ENCODE peak calls at places on chromosomes 4 and X, in eight cellular contexts. One of them, this sample, is unnamed.

GRCh38 chr4:15805583-15806517 is 27.7 kb downstream of the CD38 start:
- DNase-seq in astrocyte of the spinal cord: peak
- DNase-seq in H9: peak
- DNase-seq in GM12864: peak
- DNase-seq in fibroblast of lung: peak
- DNase-seq in retinal pigment epithelial cell: peak
- DNase-seq in fibroblast of mammary gland: peak
- DNase-seq in transverse colon: no peak
- DNase-seq in this sample: peak

GRCh38 chrX:261167-261857 is 19.9 kb upstream of the PLCXD1 start:
- DNase-seq in astrocyte of the spinal cord: no peak
- DNase-seq in H9: peak
- DNase-seq in GM12864: no peak
- DNase-seq in fibroblast of lung: peak
- DNase-seq in retinal pigment epithelial cell: no peak
- DNase-seq in fibroblast of mammary gland: peak
- DNase-seq in transverse colon: no peak
- DNase-seq in this sample: no peak

GRCh38 chrX:39133971-39134370 is 332.7 kb downstream of the MID1IP1 start:
- DNase-seq in astrocyte of the spinal cord: no peak
- DNase-seq in H9: peak
- DNase-seq in GM12864: no peak
- DNase-seq in fibroblast of lung: no peak
- DNase-seq in retinal pigment epithelial cell: no peak
- DNase-seq in fibroblast of mammary gland: no peak
- DNase-seq in transverse colon: peak
- DNase-seq in this sample: peak

GRCh38 chrX:112849010-112849409 is 8.4 kb upstream of the AMOT start:
- DNase-seq in astrocyte of the spinal cord: no peak
- DNase-seq in H9: no peak
- DNase-seq in GM12864: no peak
- DNase-seq in fibroblast of lung: no peak
- DNase-seq in retinal pigment epithelial cell: no peak
- DNase-seq in fibroblast of mammary gland: peak
- DNase-seq in transverse colon: no peak
- DNase-seq in this sample: peak

GRCh38 chr4:187016101-187016500 is 292.4 kb upstream of the FAT1 start:
- DNase-seq in astrocyte of the spinal cord: no peak
- DNase-seq in H9: no peak
- DNase-seq in GM12864: no peak
- DNase-seq in fibroblast of lung: peak
- DNase-seq in retinal pigment epithelial cell: no peak
- DNase-seq in fibroblast of mammary gland: no peak
- DNase-seq in transverse colon: no peak
- DNase-seq in this sample: no peak

GRCh38 chrX:80817002-80817401 is 7.3 kb upstream of the BRWD3 start:
- DNase-seq in astrocyte of the spinal cord: peak
- DNase-seq in H9: no peak
- DNase-seq in GM12864: no peak
- DNase-seq in fibroblast of lung: peak
- DNase-seq in retinal pigment epithelial cell: no peak
- DNase-seq in fibroblast of mammary gland: no peak
- DNase-seq in transverse colon: no peak
- DNase-seq in this sample: peak

GRCh38 chr4:160880186-160880585 is 1283.6 kb downstream of the FSTL5 start:
- DNase-seq in astrocyte of the spinal cord: no peak
- DNase-seq in H9: no peak
- DNase-seq in GM12864: no peak
- DNase-seq in fibroblast of lung: no peak
- DNase-seq in retinal pigment epithelial cell: no peak
- DNase-seq in fibroblast of mammary gland: no peak
- DNase-seq in transverse colon: no peak
- DNase-seq in this sample: no peak

GRCh38 chr4:60463846-60464502 is 736.2 kb upstream of the ADGRL3 start:
- DNase-seq in astrocyte of the spinal cord: no peak
- DNase-seq in H9: no peak
- DNase-seq in GM12864: no peak
- DNase-seq in fibroblast of lung: peak
- DNase-seq in retinal pigment epithelial cell: no peak
- DNase-seq in fibroblast of mammary gland: no peak
- DNase-seq in transverse colon: no peak
- DNase-seq in this sample: peak

GRCh38 chrX:131366387-131366786 is 77.3 kb upstream of the IGSF1 start:
- DNase-seq in astrocyte of the spinal cord: no peak
- DNase-seq in H9: no peak
- DNase-seq in GM12864: no peak
- DNase-seq in fibroblast of lung: no peak
- DNase-seq in retinal pigment epithelial cell: no peak
- DNase-seq in fibroblast of mammary gland: no peak
- DNase-seq in transverse colon: no peak
- DNase-seq in this sample: peak

GRCh38 chrX:9906919-9907318 is 60.2 kb upstream of the CLDN34 start:
- DNase-seq in astrocyte of the spinal cord: no peak
- DNase-seq in H9: peak
- DNase-seq in GM12864: no peak
- DNase-seq in fibroblast of lung: no peak
- DNase-seq in retinal pigment epithelial cell: no peak
- DNase-seq in fibroblast of mammary gland: no peak
- DNase-seq in transverse colon: no peak
- DNase-seq in this sample: peak

GRCh38 chr4:7894098-7894676 is 45.5 kb downstream of the AFAP1 start:
- DNase-seq in astrocyte of the spinal cord: no peak
- DNase-seq in H9: no peak
- DNase-seq in GM12864: no peak
- DNase-seq in fibroblast of lung: no peak
- DNase-seq in retinal pigment epithelial cell: no peak
- DNase-seq in fibroblast of mammary gland: no peak
- DNase-seq in transverse colon: no peak
- DNase-seq in this sample: no peak

GRCh38 chr4:145920205-145920604 is 18.4 kb downstream of the ZNF827 start:
- DNase-seq in astrocyte of the spinal cord: peak
- DNase-seq in H9: no peak
- DNase-seq in GM12864: no peak
- DNase-seq in fibroblast of lung: peak
- DNase-seq in retinal pigment epithelial cell: no peak
- DNase-seq in fibroblast of mammary gland: peak
- DNase-seq in transverse colon: no peak
- DNase-seq in this sample: peak

GRCh38 chr4:158938462-158939044 is 164.3 kb upstream of the RAPGEF2 start:
- DNase-seq in astrocyte of the spinal cord: peak
- DNase-seq in H9: no peak
- DNase-seq in GM12864: no peak
- DNase-seq in fibroblast of lung: peak
- DNase-seq in retinal pigment epithelial cell: no peak
- DNase-seq in fibroblast of mammary gland: peak
- DNase-seq in transverse colon: no peak
- DNase-seq in this sample: no peak

GRCh38 chrX:109931677-109932076 is 71.2 kb upstream of the TMEM164 start:
- DNase-seq in astrocyte of the spinal cord: no peak
- DNase-seq in H9: no peak
- DNase-seq in GM12864: no peak
- DNase-seq in fibroblast of lung: no peak
- DNase-seq in retinal pigment epithelial cell: no peak
- DNase-seq in fibroblast of mammary gland: no peak
- DNase-seq in transverse colon: no peak
- DNase-seq in this sample: no peak

GRCh38 chr4:15339732-15340131 is 88.1 kb upstream of the C1QTNF7 start:
- DNase-seq in astrocyte of the spinal cord: peak
- DNase-seq in H9: no peak
- DNase-seq in GM12864: no peak
- DNase-seq in fibroblast of lung: no peak
- DNase-seq in retinal pigment epithelial cell: no peak
- DNase-seq in fibroblast of mammary gland: peak
- DNase-seq in transverse colon: no peak
- DNase-seq in this sample: no peak

GRCh38 chr4:41613782-41614181 is 75.8 kb downstream of the LIMCH1 start:
- DNase-seq in astrocyte of the spinal cord: no peak
- DNase-seq in H9: no peak
- DNase-seq in GM12864: no peak
- DNase-seq in fibroblast of lung: peak
- DNase-seq in retinal pigment epithelial cell: no peak
- DNase-seq in fibroblast of mammary gland: no peak
- DNase-seq in transverse colon: no peak
- DNase-seq in this sample: no peak

GRCh38 chr4:77564231-77564630 is 41.4 kb upstream of the CXCL13 start:
- DNase-seq in astrocyte of the spinal cord: no peak
- DNase-seq in H9: no peak
- DNase-seq in GM12864: no peak
- DNase-seq in fibroblast of lung: no peak
- DNase-seq in retinal pigment epithelial cell: no peak
- DNase-seq in fibroblast of mammary gland: peak
- DNase-seq in transverse colon: peak
- DNase-seq in this sample: peak

GRCh38 chr4:17493629-17494028 is 18.3 kb downstream of the QDPR start:
- DNase-seq in astrocyte of the spinal cord: no peak
- DNase-seq in H9: no peak
- DNase-seq in GM12864: no peak
- DNase-seq in fibroblast of lung: no peak
- DNase-seq in retinal pigment epithelial cell: no peak
- DNase-seq in fibroblast of mammary gland: no peak
- DNase-seq in transverse colon: no peak
- DNase-seq in this sample: no peak

GRCh38 chrX:68995780-68996551 is 167.1 kb downstream of the EFNB1 start:
- DNase-seq in astrocyte of the spinal cord: peak
- DNase-seq in H9: peak
- DNase-seq in GM12864: no peak
- DNase-seq in fibroblast of lung: peak
- DNase-seq in retinal pigment epithelial cell: no peak
- DNase-seq in fibroblast of mammary gland: peak
- DNase-seq in transverse colon: peak
- DNase-seq in this sample: peak

GRCh38 chr4:6332042-6332668 is 62.5 kb downstream of the WFS1 start:
- DNase-seq in astrocyte of the spinal cord: no peak
- DNase-seq in H9: peak
- DNase-seq in GM12864: no peak
- DNase-seq in fibroblast of lung: no peak
- DNase-seq in retinal pigment epithelial cell: no peak
- DNase-seq in fibroblast of mammary gland: peak
- DNase-seq in transverse colon: peak
- DNase-seq in this sample: peak

GRCh38 chr4:74316397-74316796 is 8.1 kb downstream of the EPGN start:
- DNase-seq in astrocyte of the spinal cord: no peak
- DNase-seq in H9: no peak
- DNase-seq in GM12864: no peak
- DNase-seq in fibroblast of lung: no peak
- DNase-seq in retinal pigment epithelial cell: no peak
- DNase-seq in fibroblast of mammary gland: no peak
- DNase-seq in transverse colon: no peak
- DNase-seq in this sample: peak

DNA sequence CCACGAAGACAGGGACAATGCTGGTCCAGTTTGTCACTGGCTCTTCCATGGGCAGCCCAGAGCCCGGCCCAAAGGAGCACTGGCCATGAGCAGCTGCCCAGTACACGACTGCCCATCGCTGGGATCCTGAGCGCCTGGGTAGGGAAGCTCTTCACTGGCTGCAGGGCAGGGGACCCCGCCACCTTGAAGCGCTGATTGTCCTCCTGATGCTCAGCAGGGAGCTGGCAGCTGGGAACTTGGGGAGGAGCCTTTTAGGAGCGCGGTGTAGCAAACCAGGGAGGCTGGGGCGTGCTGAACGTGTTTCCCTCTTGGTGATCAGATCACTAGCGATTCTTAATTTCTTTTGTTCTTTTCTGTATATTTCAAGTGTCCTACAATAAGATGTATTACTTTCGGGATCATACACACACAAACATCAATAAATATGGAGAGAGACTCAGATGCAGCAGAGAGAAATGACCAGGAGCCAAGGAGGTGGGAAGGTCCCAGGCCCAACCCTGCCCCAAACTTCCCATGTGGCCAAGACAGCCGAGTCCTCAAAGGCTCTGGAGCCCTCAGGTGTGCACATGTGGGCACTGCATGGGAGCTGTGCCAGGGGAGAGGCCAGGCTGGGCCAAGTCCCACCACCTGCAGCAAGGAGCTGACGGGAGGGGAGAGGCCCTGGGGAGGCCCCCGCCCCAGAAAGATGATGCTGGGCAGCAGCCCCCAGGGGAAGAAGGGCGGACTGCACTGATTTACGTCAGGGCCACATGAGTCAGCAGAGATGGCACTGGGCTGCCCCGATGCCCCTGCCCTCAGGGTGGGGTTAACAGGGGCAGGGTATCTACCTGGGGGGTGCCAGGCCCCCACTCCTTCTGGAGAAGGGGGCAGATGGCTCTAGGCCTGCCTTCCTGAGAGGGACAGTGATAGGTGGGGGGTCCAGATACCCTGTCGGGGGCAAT is 1.6 kb downstream of the L1CAM start:
- DNase-seq in astrocyte of the spinal cord: no peak
- DNase-seq in H9: no peak
- DNase-seq in GM12864: no peak
- DNase-seq in fibroblast of lung: no peak
- DNase-seq in retinal pigment epithelial cell: no peak
- DNase-seq in fibroblast of mammary gland: no peak
- DNase-seq in transverse colon: no peak
- DNase-seq in this sample: peak
- TF ChIP-seq CTCF in astrocyte of the spinal cord: no peak
- TF ChIP-seq CTCF in H9: peak
- TF ChIP-seq CTCF in GM12864: peak
- TF ChIP-seq CTCF in fibroblast of lung: no peak
- TF ChIP-seq CTCF in retinal pigment epithelial cell: peak
- TF ChIP-seq CTCF in fibroblast of mammary gland: no peak
- TF ChIP-seq CTCF in transverse colon: no peak
- TF ChIP-seq CTCF in this sample: peak

GRCh38 chr4:54976682-54977081 is 148.7 kb downstream of the KDR start:
- DNase-seq in astrocyte of the spinal cord: no peak
- DNase-seq in H9: peak
- DNase-seq in GM12864: no peak
- DNase-seq in fibroblast of lung: no peak
- DNase-seq in retinal pigment epithelial cell: no peak
- DNase-seq in fibroblast of mammary gland: no peak
- DNase-seq in transverse colon: no peak
- DNase-seq in this sample: no peak
- TF ChIP-seq CTCF in astrocyte of the spinal cord: peak
- TF ChIP-seq CTCF in H9: peak
- TF ChIP-seq CTCF in GM12864: no peak
- TF ChIP-seq CTCF in fibroblast of lung: no peak
- TF ChIP-seq CTCF in retinal pigment epithelial cell: no peak
- TF ChIP-seq CTCF in fibroblast of mammary gland: no peak
- TF ChIP-seq CTCF in transverse colon: no peak
- TF ChIP-seq CTCF in this sample: no peak

DNA sequence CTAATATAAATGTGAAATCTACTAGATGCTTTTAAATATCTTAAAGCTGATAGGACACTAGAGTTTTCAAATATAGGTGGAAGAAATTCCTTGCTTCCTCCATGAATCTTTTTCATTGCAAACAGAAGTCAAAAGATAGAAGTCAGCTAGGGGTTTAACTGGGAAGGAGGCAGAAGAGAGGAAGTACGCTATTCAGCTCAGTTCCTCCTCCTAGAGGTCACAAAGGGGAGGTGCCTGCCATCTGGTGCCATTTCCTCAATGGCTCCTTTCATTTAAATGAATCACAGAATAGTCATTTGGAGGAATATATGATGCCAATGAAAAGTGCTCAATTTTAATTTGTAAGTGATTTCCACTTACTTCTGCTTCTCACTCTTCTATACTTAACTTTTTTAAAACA is 8.5 kb downstream of the COL25A1 start:
- DNase-seq in astrocyte of the spinal cord: no peak
- DNase-seq in H9: peak
- DNase-seq in GM12864: peak
- DNase-seq in fibroblast of lung: no peak
- DNase-seq in retinal pigment epithelial cell: no peak
- DNase-seq in fibroblast of mammary gland: peak
- DNase-seq in transverse colon: no peak
- DNase-seq in this sample: peak
- TF ChIP-seq CTCF in astrocyte of the spinal cord: peak
- TF ChIP-seq CTCF in H9: peak
- TF ChIP-seq CTCF in GM12864: peak
- TF ChIP-seq CTCF in fibroblast of lung: peak
- TF ChIP-seq CTCF in retinal pigment epithelial cell: peak
- TF ChIP-seq CTCF in fibroblast of mammary gland: peak
- TF ChIP-seq CTCF in transverse colon: no peak
- TF ChIP-seq CTCF in this sample: peak

GRCh38 chr4:172147702-172148101 is 334.5 kb downstream of the GALNTL6 start:
- DNase-seq in astrocyte of the spinal cord: peak
- DNase-seq in H9: no peak
- DNase-seq in GM12864: no peak
- DNase-seq in fibroblast of lung: peak
- DNase-seq in retinal pigment epithelial cell: peak
- DNase-seq in fibroblast of mammary gland: peak
- DNase-seq in transverse colon: no peak
- DNase-seq in this sample: no peak
- TF ChIP-seq CTCF in astrocyte of the spinal cord: no peak
- TF ChIP-seq CTCF in H9: no peak
- TF ChIP-seq CTCF in GM12864: no peak
- TF ChIP-seq CTCF in fibroblast of lung: no peak
- TF ChIP-seq CTCF in retinal pigment epithelial cell: peak
- TF ChIP-seq CTCF in fibroblast of mammary gland: no peak
- TF ChIP-seq CTCF in transverse colon: no peak
- TF ChIP-seq CTCF in this sample: no peak

This sample was measured in MCF 10A.